ENCODE peak calls at places on chromosomes 13 and 19, in six cellular contexts. Q, V, Z, L, Y and K are unnamed samples.

GRCh38 chr19:35031072-35031881 is 1.0 kb downstream of the SCN1B start:
- DNase-seq in Q (no peak), V (no peak), Z (no peak), L (peak; percentile 70), Y (no peak), K (no peak)

GRCh38 chr19:54572696-54573311 is 786 bp upstream of the LILRA2 start:
- DNase-seq in Q (no peak), V (no peak), Z (no peak), L (no peak), Y (no peak), K (no peak)

GRCh38 chr19:3055741-3056453 is 6.4 kb downstream of the TLE5 start:
- DNase-seq in Q (peak; percentile 87), V (no peak), Z (peak; percentile 79), L (peak; percentile 61), Y (peak; percentile 26), K (peak; percentile 89)

GRCh38 chr13:20482275-20482761 is 43.3 kb downstream of the CRYL1 start:
- DNase-seq in Q (no peak), V (no peak), Z (no peak), L (no peak), Y (no peak), K (no peak)

GRCh38 chr13:96781141-96781540 is 213.1 kb downstream of the OXGR1 start:
- DNase-seq in Q (no peak), V (no peak), Z (no peak), L (no peak), Y (no peak), K (no peak)

GRCh38 chr19:45772130-45772880 is 3.3 kb upstream of the SIX5 start:
- DNase-seq in Q (peak; percentile 46), V (peak; percentile 74), Z (no peak), L (no peak), Y (no peak), K (no peak)

GRCh38 chr13:98527526-98527925 is 49.4 kb downstream of the STK24 start:
- DNase-seq in Q (no peak), V (no peak), Z (no peak), L (no peak), Y (no peak), K (no peak)

GRCh38 chr13:23701646-23702045 is 131.4 kb downstream of the TNFRSF19 start:
- DNase-seq in Q (peak; percentile 35), V (peak; percentile 87), Z (peak; percentile 38), L (no peak), Y (no peak), K (no peak)

GRCh38 chr13:97537110-97537509 is 103.1 kb downstream of the RAP2A start:
- DNase-seq in Q (no peak), V (no peak), Z (no peak), L (no peak), Y (no peak), K (no peak)

GRCh38 chr13:44710576-44710975 is 134.4 kb upstream of the TSC22D1 start:
- DNase-seq in Q (no peak), V (no peak), Z (no peak), L (no peak), Y (peak; percentile 73), K (no peak)

GRCh38 chr13:75432045-75432444 is 49.9 kb downstream of the TBC1D4 start:
- DNase-seq in Q (no peak), V (no peak), Z (no peak), L (no peak), Y (no peak), K (no peak)
- TF ChIP-seq CTCF in Q (no peak), V (no peak), Z (no peak), L (no peak), Y (peak; percentile 10), K (no peak)

GRCh38 chr13:40064723-40065122 is 409.3 kb downstream of the COG6 start:
- DNase-seq in Q (no peak), V (no peak), Z (no peak), L (no peak), Y (no peak), K (no peak)

GRCh38 chr13:40074338-40074737 is 418.9 kb downstream of the COG6 start:
- DNase-seq in Q (no peak), V (no peak), Z (no peak), L (no peak), Y (no peak), K (no peak)

GRCh38 chr13:40069173-40070044 is 413.9 kb downstream of the COG6 start:
- DNase-seq in Q (peak; percentile 80), V (no peak), Z (peak; percentile 80), L (peak; percentile 84), Y (peak; percentile 44), K (peak; percentile 65)

GRCh38 chr13:40072663-40073120 is 417.2 kb downstream of the COG6 start:
- DNase-seq in Q (no peak), V (no peak), Z (no peak), L (no peak), Y (no peak), K (no peak)

DNA sequence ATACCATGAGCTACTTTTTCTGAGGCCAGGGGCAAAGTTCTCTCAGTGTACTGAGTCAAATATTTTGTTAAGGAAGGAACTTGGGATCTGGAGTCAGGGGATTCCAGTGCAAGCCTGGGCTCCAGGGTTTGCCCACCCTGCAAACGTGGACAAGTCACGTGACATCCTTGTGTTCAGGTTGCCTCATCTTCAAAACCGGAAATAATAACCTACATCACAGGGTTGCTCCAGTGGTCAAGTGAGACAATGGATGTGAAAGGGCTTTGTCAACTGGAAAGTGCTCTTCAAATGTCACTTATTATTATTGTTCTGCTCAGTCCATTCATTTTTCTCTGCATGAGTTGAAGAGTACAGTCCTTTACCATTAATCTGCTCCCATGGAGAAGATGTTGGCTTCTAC is 414.9 kb downstream of the COG6 start:
- DNase-seq in Q (no peak), V (no peak), Z (no peak), L (no peak), Y (no peak), K (no peak)
- H3K4me1 ChIP-seq in Q (peaks cover 8% of the 10 kb centered on the region), V (peaks cover 7% of the 10 kb centered on the region), Z (peaks cover 8% of the 10 kb centered on the region), L (peaks cover 5% of the 10 kb centered on the region), Y (no peaks in the 10 kb centered on the region), K (no peaks in the 10 kb centered on the region)

DNA sequence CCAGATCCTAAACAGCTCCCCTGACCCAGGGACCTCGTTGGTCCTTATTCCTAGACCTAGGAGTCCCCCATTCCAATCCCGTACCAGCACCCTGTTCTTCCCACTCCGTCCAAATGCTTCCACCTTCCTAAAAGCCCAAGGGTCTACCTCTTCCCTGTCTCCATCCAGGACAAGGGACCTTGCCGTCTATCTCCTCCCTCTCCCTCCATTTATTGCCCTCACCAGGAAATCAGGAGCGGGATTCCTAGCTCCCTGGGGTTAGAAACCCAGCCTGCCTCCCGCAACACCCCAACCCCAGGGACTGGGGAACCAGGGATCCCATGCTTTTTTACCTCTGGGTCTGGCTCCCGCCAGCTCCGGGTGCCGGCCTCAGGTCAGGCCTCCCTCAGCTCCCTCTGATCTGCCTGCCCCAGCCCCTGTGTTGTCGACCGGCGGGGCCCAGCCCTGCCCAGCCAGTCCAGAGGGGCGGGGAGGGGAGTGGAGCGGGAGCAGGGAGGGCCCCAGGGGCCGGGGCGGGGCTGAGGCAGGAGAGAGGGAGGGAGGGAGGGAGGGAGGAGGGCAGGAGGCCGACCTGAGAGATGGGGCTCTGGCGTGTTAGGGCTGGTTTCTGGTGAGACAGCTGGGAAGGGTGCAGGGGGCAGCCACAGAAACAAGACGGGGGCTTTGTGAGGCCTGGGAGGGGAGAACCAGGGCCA is at the start of gene B3GNT8:
- DNase-seq in Q (peak; percentile 86), V (peak; percentile 92), Z (peak; percentile 94), L (peak; percentile 88), Y (no peak), K (peak; percentile 82)
- TF ChIP-seq POLR2AphosphoS5 in Q (no peak), V (no peak), Z (peak; percentile 98), L (no peak), Y (no peak), K (peak; percentile 21)

DNA sequence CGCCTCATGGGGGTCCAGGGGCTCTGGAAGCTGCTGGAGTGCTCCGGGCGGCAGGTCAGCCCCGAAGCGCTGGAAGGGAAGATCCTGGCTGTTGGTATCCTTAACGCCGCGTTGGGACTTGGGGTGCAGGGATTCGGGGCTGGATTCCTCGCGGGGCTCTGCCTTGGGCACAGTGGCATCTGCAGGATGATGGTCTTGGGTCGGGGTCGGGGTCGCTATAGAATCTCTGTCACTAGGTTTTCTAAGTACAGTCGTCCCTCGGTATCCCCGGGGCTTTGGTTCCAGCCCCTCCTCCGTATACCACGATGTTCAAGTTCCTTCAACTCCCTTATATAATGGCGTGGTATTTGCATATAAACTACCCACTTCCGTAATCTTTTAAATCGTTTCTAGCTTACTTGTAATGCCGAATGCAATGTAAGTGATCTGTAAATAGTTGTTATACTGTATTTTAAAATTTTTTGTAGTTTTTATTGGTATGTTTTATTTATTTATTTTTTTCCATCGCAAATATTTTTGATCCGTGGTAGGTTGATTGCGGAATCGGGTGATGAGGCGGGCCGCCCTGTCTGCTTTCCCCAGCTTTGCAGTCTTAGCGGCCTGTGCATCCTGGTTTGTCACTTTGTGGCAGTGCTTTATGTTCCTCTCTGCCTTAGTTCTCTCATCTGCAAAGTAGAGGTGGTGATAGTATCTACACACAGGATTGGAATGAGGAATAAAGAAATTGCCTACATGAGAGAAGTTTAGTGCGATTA is 606 bp downstream of the ERCC5 start:
- DNase-seq in Q (peak; percentile 40), V (peak; percentile 81), Z (peak; percentile 60), L (no peak), Y (peak; percentile 8), K (no peak)
- TF ChIP-seq CTCF in Q (no peak), V (no peak), Z (no peak), L (no peak), Y (no peak), K (no peak)

GRCh38 chr13:51585234-51585672 is 991 bp downstream of the WDFY2 start:
- DNase-seq in Q (no peak), V (no peak), Z (no peak), L (no peak), Y (no peak), K (no peak)

GRCh38 chr13:51585696-51586095 is 1.4 kb downstream of the WDFY2 start:
- DNase-seq in Q (no peak), V (no peak), Z (no peak), L (no peak), Y (no peak), K (no peak)

GRCh38 chr13:51589793-51590192 is 5.5 kb downstream of the WDFY2 start:
- DNase-seq in Q (no peak), V (no peak), Z (no peak), L (no peak), Y (no peak), K (no peak)

GRCh38 chr13:51588406-51588949 is 4.2 kb downstream of the WDFY2 start:
- DNase-seq in Q (no peak), V (no peak), Z (no peak), L (no peak), Y (no peak), K (no peak)

GRCh38 chr13:51587372-51587771 is 3.1 kb downstream of the WDFY2 start:
- DNase-seq in Q (no peak), V (no peak), Z (no peak), L (no peak), Y (no peak), K (no peak)
- H3K4me1 ChIP-seq in Q (peaks cover 74% of the 10 kb centered on the region), V (peaks cover 76% of the 10 kb centered on the region), Z (peaks cover 54% of the 10 kb centered on the region), L (peaks cover 12% of the 10 kb centered on the region), Y (peaks cover 21% of the 10 kb centered on the region), K (peaks cover 15% of the 10 kb centered on the region)

DNA sequence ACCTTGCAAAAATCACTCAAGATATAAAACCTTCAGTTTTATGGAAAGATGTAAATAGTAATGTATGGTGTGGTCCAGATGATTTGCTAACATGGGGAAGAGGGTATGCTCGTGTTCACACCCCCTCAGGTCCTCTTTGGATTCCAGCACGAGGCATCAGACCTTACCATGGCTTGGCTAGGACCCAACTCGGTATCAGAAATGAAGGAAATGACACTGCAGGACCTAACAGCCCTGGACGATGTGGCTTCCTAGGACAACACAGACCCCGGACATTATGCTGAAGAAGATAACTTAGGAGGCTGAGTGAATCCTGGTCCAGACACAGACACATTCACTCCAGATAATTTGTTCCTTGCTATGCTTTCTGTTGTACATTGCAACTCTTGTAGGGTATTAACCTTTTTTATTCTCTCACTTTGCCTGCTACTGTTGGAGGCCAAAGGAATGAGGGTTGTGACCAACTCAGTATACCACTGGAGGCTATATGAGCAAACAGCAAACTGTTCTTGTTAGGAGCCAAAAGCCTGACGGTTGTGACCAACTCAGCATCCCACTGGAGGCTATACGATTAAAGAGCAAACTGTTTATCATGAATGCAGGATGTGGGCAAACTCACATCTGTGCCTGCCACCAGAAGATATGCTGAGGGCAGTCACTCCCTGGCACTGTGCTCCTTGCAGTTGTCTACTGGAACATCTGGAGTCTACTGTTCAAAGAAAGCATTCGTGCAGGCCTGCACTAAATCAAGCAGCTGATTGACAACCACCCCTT is 121.7 kb downstream of the ZNF429 start:
- DNase-seq in Q (no peak), V (no peak), Z (no peak), L (no peak), Y (no peak), K (no peak)
- TF ChIP-seq POLR2AphosphoS5 in Q (no peak), V (no peak), Z (no peak), L (no peak), Y (no peak), K (no peak)